ENCODE peak calls at places on chromosomes 3 and 15, in four cellular contexts. J is HFFc6, V is astrocyte of the spinal cord, O is neural progenitor cell. R is an unnamed sample.

GRCh38 chr3:14514323-14514720 is 25.8 kb downstream of the GRIP2 start:
- DNase-seq in O (no peak), V (no peak), J (no peak), R (peak)

GRCh38 chr3:192915306-192915705 is 2.4 kb downstream of the MB21D2 start:
- DNase-seq in V (peak), O (peak), J (peak), R (no peak)

GRCh38 chr15:28021281-28022039 is 77.7 kb downstream of the OCA2 start:
- DNase-seq in V (peak), O (peak), J (no peak), R (no peak)

GRCh38 chr3:11610044-11610671 is 33.6 kb downstream of the VGLL4 start:
- DNase-seq in O (peak), J (no peak), V (peak), R (no peak)

GRCh38 chr15:40038654-40039543 is at the start of gene SRP14:
- DNase-seq in O (peak), V (peak), J (peak), R (peak)

GRCh38 chr15:23532019-23532418 is 33.5 kb upstream of the MKRN3 start:
- DNase-seq in J (no peak), O (no peak), V (no peak), R (no peak)

GRCh38 chr3:65006300-65006739 is 318.5 kb upstream of the ADAMTS9 start:
- DNase-seq in V (peak), O (no peak), J (no peak), R (no peak)

GRCh38 chr15:84961114-84961452 is 20.6 kb upstream of the PDE8A start:
- DNase-seq in O (no peak), J (peak), V (peak), R (no peak)

GRCh38 chr15:101404245-101404644 is 85.3 kb downstream of the PCSK6 start:
- DNase-seq in V (no peak), J (no peak), O (no peak), R (no peak)

GRCh38 chr3:72487078-72487765 is 361.0 kb downstream of the SHQ1 start:
- DNase-seq in J (peak), O (no peak), V (peak), R (no peak)

GRCh38 chr15:69934607-69935006 is 163.1 kb downstream of the TLE3 start:
- DNase-seq in V (no peak), O (no peak), J (no peak), R (no peak)

GRCh38 chr3:55364426-55364825 is 122.7 kb downstream of the WNT5A start:
- DNase-seq in O (no peak), J (peak), V (no peak), R (no peak)

GRCh38 chr3:139388961-139389551 is 391 bp downstream of the COPB2 start:
- DNase-seq in J (no peak), O (peak), V (no peak), R (no peak)

GRCh38 chr15:76147906-76148553 is 88.2 kb downstream of the TMEM266 start:
- DNase-seq in O (peak), V (peak), J (no peak), R (peak)

GRCh38 chr15:75425966-75426500 is 25.5 kb downstream of the SIN3A start:
- DNase-seq in J (no peak), O (no peak), V (no peak), R (no peak)

GRCh38 chr3:51813539-51813938 is 34.5 kb upstream of the IQCF6 start:
- DNase-seq in V (no peak), O (no peak), J (no peak), R (no peak)

GRCh38 chr15:99410477-99410876 is 155.3 kb upstream of the MEF2A start:
- DNase-seq in J (no peak), O (no peak), V (no peak), R (no peak)

GRCh38 chr15:75198560-75199346 is 2.9 kb upstream of the C15orf39 start:
- DNase-seq in O (peak), V (peak), J (peak), R (no peak)

GRCh38 chr15:60901647-60902046 is 327.5 kb downstream of the RORA start:
- DNase-seq in O (no peak), V (no peak), J (no peak), R (no peak)

GRCh38 chr15:78709263-78709882 is 68.4 kb upstream of the CHRNB4 start:
- DNase-seq in J (no peak), V (peak), O (peak), R (peak)

GRCh38 chr3:9178697-9179096 is 70.7 kb downstream of the SRGAP3 start:
- DNase-seq in O (no peak), V (no peak), J (no peak), R (no peak)

GRCh38 chr3:190384241-190384863 is 3.6 kb upstream of the CLDN16 start:
- DNase-seq in V (peak), J (peak), O (peak), R (no peak)

GRCh38 chr15:56327721-56328502 is 37.3 kb upstream of the TEX9 start:
- DNase-seq in O (no peak), J (no peak), V (no peak), R (no peak)

GRCh38 chr3:140545756-140546155 is 132.1 kb upstream of the TRIM42 start:
- DNase-seq in O (no peak), J (no peak), V (peak), R (no peak)

GRCh38 chr3:59886790-59887189 is 837.0 kb upstream of the CFAP20DC start:
- DNase-seq in O (no peak), J (no peak), V (no peak), R (no peak)

DNA sequence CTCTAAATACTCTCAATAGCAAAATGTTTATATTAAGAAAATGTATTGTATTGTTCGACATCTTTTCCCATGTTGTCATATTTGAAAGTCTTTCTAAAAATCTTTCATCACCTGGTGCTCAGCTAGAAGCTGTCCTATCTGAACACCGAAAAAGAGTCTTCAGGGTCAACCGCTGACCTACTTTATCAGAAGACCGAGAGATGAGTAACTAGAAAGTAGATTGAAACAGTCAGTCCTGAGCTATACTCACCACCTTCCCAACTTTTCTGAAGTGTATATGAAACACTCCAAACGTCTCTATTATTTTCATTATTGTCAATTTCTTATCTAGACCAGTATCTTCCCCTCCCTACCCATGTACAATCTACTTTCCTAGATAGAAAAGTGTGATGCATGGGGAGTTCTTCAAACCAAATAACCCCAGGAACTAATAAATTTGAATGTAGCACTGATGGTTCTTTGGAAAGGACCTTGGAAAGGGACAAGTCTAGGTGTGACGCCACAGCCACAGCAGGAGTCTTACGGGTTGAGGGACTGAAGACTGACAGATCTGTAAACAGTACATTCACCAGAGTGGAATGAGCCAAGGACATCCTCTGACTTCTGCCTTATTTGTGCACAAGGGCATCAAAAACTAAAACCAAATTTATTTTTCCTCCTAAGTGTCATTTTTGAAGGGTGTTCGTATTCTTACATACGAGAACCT is 58.6 kb downstream of the TMOD3 start:
- DNase-seq in J (no peak), O (no peak), V (no peak), R (no peak)
- TF ChIP-seq CTCF in J (no peak), O (no peak), V (no peak), R (no peak)

GRCh38 chr15:73681856-73682596 is 2.2 kb upstream of the CD276 start:
- DNase-seq in V (no peak), J (no peak), O (no peak), R (no peak)

GRCh38 chr15:73683257-73683623 is 943 bp upstream of the CD276 start:
- DNase-seq in V (no peak), O (no peak), J (no peak), R (no peak)

GRCh38 chr15:73685561-73685960 is 1.4 kb downstream of the CD276 start:
- DNase-seq in O (no peak), J (no peak), V (no peak), R (no peak)

GRCh38 chr15:73682597-73683090 is 1.5 kb upstream of the CD276 start:
- DNase-seq in V (no peak), O (no peak), J (no peak), R (no peak)

DNA sequence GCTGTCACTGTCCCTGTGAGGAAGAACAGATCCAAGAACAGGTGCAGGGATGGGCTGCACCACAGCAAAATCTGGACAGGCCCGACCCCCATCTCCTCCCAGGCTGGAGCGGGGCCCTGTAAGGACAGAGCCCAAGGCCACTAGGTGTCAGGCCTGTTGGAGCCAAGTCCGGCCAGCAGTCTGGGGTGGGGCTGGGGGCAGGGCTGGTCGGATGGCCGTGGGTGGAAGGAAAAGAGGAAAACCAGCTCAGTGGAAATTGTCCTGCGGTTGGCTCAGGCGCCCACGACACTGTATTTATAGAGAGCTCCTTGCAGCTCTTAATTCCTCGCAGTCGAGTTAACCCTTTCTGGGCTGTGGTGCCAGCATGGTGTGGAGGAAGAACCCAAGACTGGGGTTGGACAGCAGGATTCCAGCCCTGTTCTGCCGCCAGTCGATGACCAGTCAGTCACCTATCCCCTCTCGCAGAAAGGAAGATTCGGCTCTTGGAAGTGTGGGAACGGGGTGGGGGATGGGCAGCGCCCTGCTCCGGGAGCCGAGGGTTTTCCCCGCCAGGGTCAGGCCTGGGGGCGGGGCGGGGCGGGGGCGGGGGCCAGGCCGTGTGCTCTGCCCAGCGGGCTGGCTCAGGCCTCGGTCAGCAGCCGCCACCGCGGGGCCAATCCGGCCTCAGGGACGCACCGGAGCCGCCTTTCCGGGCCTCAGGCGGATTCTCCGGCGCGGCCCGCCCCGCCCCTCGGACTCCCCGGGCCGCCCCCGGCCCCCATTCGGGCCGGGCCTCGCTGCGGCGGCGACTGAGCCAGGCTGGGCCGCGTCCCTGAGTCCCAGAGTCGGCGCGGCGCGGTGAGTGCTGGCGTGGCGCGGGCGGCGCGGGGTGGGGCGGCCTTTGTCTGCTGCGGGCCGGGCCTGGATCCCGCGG is at the start of gene CD276:
- DNase-seq in O (peak), J (peak), V (peak), R (no peak)
- TF ChIP-seq CTCF in O (peak), J (peak), V (peak), R (no peak)

GRCh38 chr3:186241910-186242821 is 119.9 kb downstream of the DGKG start:
- DNase-seq in V (peak), O (peak), J (peak), R (no peak)

GRCh38 chr3:186235554-186235953 is 126.5 kb downstream of the DGKG start:
- DNase-seq in J (no peak), V (no peak), O (no peak), R (no peak)

GRCh38 chr3:186237915-186238314 is 124.1 kb downstream of the DGKG start:
- DNase-seq in O (no peak), J (no peak), V (no peak), R (no peak)

GRCh38 chr3:186236357-186237020 is 125.5 kb downstream of the DGKG start:
- DNase-seq in J (no peak), O (no peak), V (peak), R (no peak)

GRCh38 chr3:186239321-186239720 is 122.7 kb downstream of the DGKG start:
- DNase-seq in O (peak), J (no peak), V (peak), R (no peak)
- TF ChIP-seq CTCF in O (peak), J (peak), V (no peak), R (no peak)

DNA sequence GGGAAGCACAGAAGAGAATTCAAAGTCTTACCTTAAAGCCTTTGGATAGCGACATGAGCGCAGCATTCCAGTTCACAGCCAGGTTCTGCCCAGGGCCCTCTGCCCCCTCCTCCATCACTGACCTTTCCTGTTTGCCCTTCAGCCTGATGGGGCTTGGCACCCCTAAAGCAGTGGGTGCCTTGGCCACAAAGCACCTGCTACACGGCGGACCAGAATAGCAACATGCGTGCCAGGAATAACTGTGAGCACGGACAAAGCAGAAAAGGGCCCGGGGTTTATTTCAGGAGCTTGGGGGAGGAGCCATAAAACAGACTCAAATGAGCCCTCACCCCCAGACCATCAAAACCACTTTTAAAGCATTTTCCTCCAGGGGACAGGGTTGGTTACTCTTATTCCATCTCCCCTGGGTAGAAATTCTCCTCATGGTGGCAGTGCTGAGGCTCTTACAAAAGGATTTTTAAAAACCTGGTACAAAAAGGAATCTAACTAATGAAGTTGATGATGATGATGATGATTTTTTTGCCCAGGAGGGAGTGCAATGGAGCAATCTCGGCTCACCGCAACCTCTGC is 135.4 kb downstream of the KLF13 start:
- DNase-seq in J (no peak), O (no peak), V (no peak), R (no peak)
- TF ChIP-seq CTCF in J (peak), O (peak), V (peak), R (no peak)

DNA sequence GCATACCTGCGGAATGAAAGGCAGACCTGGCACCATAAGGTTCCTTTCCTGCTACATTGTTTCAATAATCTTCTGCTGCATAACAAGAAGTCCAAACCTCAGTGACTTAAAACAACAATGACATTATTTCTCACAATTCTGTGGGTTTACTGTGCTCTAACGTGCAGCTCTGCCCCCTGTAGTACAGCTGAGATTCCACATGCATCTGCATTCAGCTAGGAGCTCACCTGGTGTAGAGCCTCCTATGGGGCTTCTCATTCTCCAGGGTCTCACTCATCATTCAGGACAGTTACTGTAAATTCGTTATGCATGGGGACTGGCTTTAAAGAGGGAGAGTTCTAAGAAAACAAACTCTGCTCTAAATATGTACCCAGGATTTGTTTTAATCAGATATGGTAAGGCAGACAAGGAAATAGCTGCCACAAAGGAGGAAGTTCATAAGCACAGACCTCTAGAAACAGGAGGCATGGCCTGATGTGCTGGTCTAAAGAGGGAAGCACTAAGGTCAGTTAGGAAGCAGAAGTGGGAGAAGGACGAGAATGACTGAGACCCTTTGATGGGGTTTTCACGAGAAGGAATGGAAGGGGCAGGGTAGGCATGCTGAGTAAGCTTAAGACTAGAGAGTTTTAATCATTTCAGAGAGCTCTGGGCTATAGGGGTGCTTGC is 347.0 kb downstream of the NEK10 start:
- DNase-seq in O (peak), V (no peak), J (no peak), R (no peak)
- TF ChIP-seq CTCF in O (peak), V (no peak), J (no peak), R (no peak)

GRCh38 chr3:94285874-94286273 is 223.0 kb downstream of the NSUN3 start:
- DNase-seq in V (peak), J (peak), O (peak), R (no peak)
- TF ChIP-seq CTCF in V (peak), J (peak), O (peak), R (no peak)